ENCODE peak calls at places on chromosomes 5 and 9, in ten cellular contexts. One of them, this sample, is unnamed.

GRCh38 chr5:165913059-165913458 is 2378.4 kb upstream of the WWC1 start:
- DNase-seq in AG09309: no peak
- DNase-seq in fibroblast of lung: no peak
- DNase-seq in IMR-90: no peak
- DNase-seq in sigmoid colon: no peak
- DNase-seq in fibroblast of mammary gland: no peak
- DNase-seq in right lobe of liver: no peak
- DNase-seq in HepG2: no peak
- DNase-seq in AG04450: no peak
- DNase-seq in HCT116: no peak
- DNase-seq in this sample: no peak

GRCh38 chr9:117705386-117705785 is 1.2 kb downstream of the TLR4 start:
- DNase-seq in AG09309: no peak
- DNase-seq in fibroblast of lung: no peak
- DNase-seq in IMR-90: no peak
- DNase-seq in sigmoid colon: no peak
- DNase-seq in fibroblast of mammary gland: no peak
- DNase-seq in right lobe of liver: no peak
- DNase-seq in HepG2: no peak
- DNase-seq in AG04450: no peak
- DNase-seq in HCT116: no peak
- DNase-seq in this sample: no peak

GRCh38 chr5:59484618-59485017 is 408.9 kb downstream of the PDE4D start:
- DNase-seq in AG09309: no peak
- DNase-seq in fibroblast of lung: no peak
- DNase-seq in IMR-90: no peak
- DNase-seq in sigmoid colon: no peak
- DNase-seq in fibroblast of mammary gland: peak; percentile 10
- DNase-seq in right lobe of liver: no peak
- DNase-seq in HepG2: no peak
- DNase-seq in AG04450: no peak
- DNase-seq in HCT116: no peak
- DNase-seq in this sample: no peak

GRCh38 chr5:122192883-122193496 is 63.6 kb downstream of the ZNF474 start:
- DNase-seq in AG09309: no peak
- DNase-seq in fibroblast of lung: peak; percentile 58
- DNase-seq in IMR-90: peak; percentile 79
- DNase-seq in sigmoid colon: no peak
- DNase-seq in fibroblast of mammary gland: peak; percentile 75
- DNase-seq in right lobe of liver: no peak
- DNase-seq in HepG2: peak; percentile 44
- DNase-seq in AG04450: peak; percentile 41
- DNase-seq in HCT116: peak; percentile 46
- DNase-seq in this sample: peak; percentile 52

GRCh38 chr9:121915304-121915625 is 177.8 kb downstream of the TTLL11 start:
- DNase-seq in AG09309: no peak
- DNase-seq in fibroblast of lung: no peak
- DNase-seq in IMR-90: no peak
- DNase-seq in sigmoid colon: no peak
- DNase-seq in fibroblast of mammary gland: no peak
- DNase-seq in right lobe of liver: no peak
- DNase-seq in HepG2: no peak
- DNase-seq in AG04450: no peak
- DNase-seq in HCT116: no peak
- DNase-seq in this sample: no peak

GRCh38 chr9:83154087-83154736 is 91.3 kb upstream of the RASEF start:
- DNase-seq in AG09309: no peak
- DNase-seq in fibroblast of lung: peak; percentile 86
- DNase-seq in IMR-90: peak; percentile 14
- DNase-seq in sigmoid colon: no peak
- DNase-seq in fibroblast of mammary gland: peak; percentile 6
- DNase-seq in right lobe of liver: no peak
- DNase-seq in HepG2: no peak
- DNase-seq in AG04450: no peak
- DNase-seq in HCT116: no peak
- DNase-seq in this sample: no peak

GRCh38 chr9:118577121-118577520 is 792.1 kb downstream of the BRINP1 start:
- DNase-seq in AG09309: no peak
- DNase-seq in fibroblast of lung: peak; percentile 79
- DNase-seq in IMR-90: no peak
- DNase-seq in sigmoid colon: no peak
- DNase-seq in fibroblast of mammary gland: peak; percentile 70
- DNase-seq in right lobe of liver: no peak
- DNase-seq in HepG2: no peak
- DNase-seq in AG04450: no peak
- DNase-seq in HCT116: no peak
- DNase-seq in this sample: no peak

GRCh38 chr9:137052293-137052692 is 1.6 kb downstream of the ENTPD2 start:
- DNase-seq in AG09309: no peak
- DNase-seq in fibroblast of lung: no peak
- DNase-seq in IMR-90: no peak
- DNase-seq in sigmoid colon: no peak
- DNase-seq in fibroblast of mammary gland: no peak
- DNase-seq in right lobe of liver: no peak
- DNase-seq in HepG2: no peak
- DNase-seq in AG04450: no peak
- DNase-seq in HCT116: no peak
- DNase-seq in this sample: no peak

GRCh38 chr9:131218370-131218769 is 57.9 kb downstream of the FAM78A start:
- DNase-seq in AG09309: no peak
- DNase-seq in fibroblast of lung: no peak
- DNase-seq in IMR-90: no peak
- DNase-seq in sigmoid colon: no peak
- DNase-seq in fibroblast of mammary gland: no peak
- DNase-seq in right lobe of liver: no peak
- DNase-seq in HepG2: no peak
- DNase-seq in AG04450: no peak
- DNase-seq in HCT116: no peak
- DNase-seq in this sample: no peak

GRCh38 chr9:22617156-22617555 is 170.5 kb downstream of the DMRTA1 start:
- DNase-seq in AG09309: no peak
- DNase-seq in fibroblast of lung: no peak
- DNase-seq in IMR-90: no peak
- DNase-seq in sigmoid colon: no peak
- DNase-seq in fibroblast of mammary gland: no peak
- DNase-seq in right lobe of liver: no peak
- DNase-seq in HepG2: no peak
- DNase-seq in AG04450: no peak
- DNase-seq in HCT116: no peak
- DNase-seq in this sample: no peak

GRCh38 chr5:173954671-173955605 is 34.0 kb upstream of the C5orf47 start:
- DNase-seq in AG09309: peak; percentile 80
- DNase-seq in fibroblast of lung: peak; percentile 82
- DNase-seq in IMR-90: peak; percentile 95
- DNase-seq in sigmoid colon: peak; percentile 74
- DNase-seq in fibroblast of mammary gland: peak; percentile 56
- DNase-seq in right lobe of liver: no peak
- DNase-seq in HepG2: no peak
- DNase-seq in AG04450: peak; percentile 67
- DNase-seq in HCT116: no peak
- DNase-seq in this sample: no peak

GRCh38 chr9:96129698-96130097 is 172.3 kb downstream of the HSD17B3 start:
- DNase-seq in AG09309: no peak
- DNase-seq in fibroblast of lung: no peak
- DNase-seq in IMR-90: no peak
- DNase-seq in sigmoid colon: no peak
- DNase-seq in fibroblast of mammary gland: no peak
- DNase-seq in right lobe of liver: no peak
- DNase-seq in HepG2: no peak
- DNase-seq in AG04450: no peak
- DNase-seq in HCT116: no peak
- DNase-seq in this sample: no peak

GRCh38 chr5:51181495-51181894 is 201.8 kb upstream of the ISL1 start:
- DNase-seq in AG09309: no peak
- DNase-seq in fibroblast of lung: no peak
- DNase-seq in IMR-90: no peak
- DNase-seq in sigmoid colon: no peak
- DNase-seq in fibroblast of mammary gland: no peak
- DNase-seq in right lobe of liver: no peak
- DNase-seq in HepG2: no peak
- DNase-seq in AG04450: no peak
- DNase-seq in HCT116: no peak
- DNase-seq in this sample: no peak

GRCh38 chr5:181261320-181262085 is 560 bp upstream of the TRIM52 start:
- DNase-seq in AG09309: peak; percentile 17
- DNase-seq in fibroblast of lung: peak; percentile 62
- DNase-seq in IMR-90: peak; percentile 50
- DNase-seq in sigmoid colon: peak; percentile 86
- DNase-seq in fibroblast of mammary gland: peak; percentile 59
- DNase-seq in right lobe of liver: peak; percentile 73
- DNase-seq in HepG2: peak; percentile 61
- DNase-seq in AG04450: no peak
- DNase-seq in HCT116: peak; percentile 48
- DNase-seq in this sample: no peak

GRCh38 chr9:131734781-131735180 is 5.1 kb downstream of the RAPGEF1 start:
- DNase-seq in AG09309: no peak
- DNase-seq in fibroblast of lung: no peak
- DNase-seq in IMR-90: no peak
- DNase-seq in sigmoid colon: no peak
- DNase-seq in fibroblast of mammary gland: no peak
- DNase-seq in right lobe of liver: no peak
- DNase-seq in HepG2: no peak
- DNase-seq in AG04450: no peak
- DNase-seq in HCT116: no peak
- DNase-seq in this sample: no peak

GRCh38 chr5:150622157-150622556 is 18.3 kb upstream of the SYNPO start:
- DNase-seq in AG09309: no peak
- DNase-seq in fibroblast of lung: peak; percentile 92
- DNase-seq in IMR-90: peak; percentile 87
- DNase-seq in sigmoid colon: no peak
- DNase-seq in fibroblast of mammary gland: no peak
- DNase-seq in right lobe of liver: no peak
- DNase-seq in HepG2: no peak
- DNase-seq in AG04450: no peak
- DNase-seq in HCT116: no peak
- DNase-seq in this sample: no peak

GRCh38 chr9:130426883-130427282 is 17.9 kb upstream of the ASS1 start:
- DNase-seq in AG09309: peak; percentile 53
- DNase-seq in fibroblast of lung: peak; percentile 64
- DNase-seq in IMR-90: peak; percentile 35
- DNase-seq in sigmoid colon: no peak
- DNase-seq in fibroblast of mammary gland: peak; percentile 82
- DNase-seq in right lobe of liver: no peak
- DNase-seq in HepG2: no peak
- DNase-seq in AG04450: no peak
- DNase-seq in HCT116: no peak
- DNase-seq in this sample: peak; percentile 64

GRCh38 chr5:128637031-128637430 is 99.0 kb upstream of the FBN2 start:
- DNase-seq in AG09309: peak; percentile 88
- DNase-seq in fibroblast of lung: peak; percentile 67
- DNase-seq in IMR-90: peak; percentile 84
- DNase-seq in sigmoid colon: no peak
- DNase-seq in fibroblast of mammary gland: peak; percentile 95
- DNase-seq in right lobe of liver: no peak
- DNase-seq in HepG2: no peak
- DNase-seq in AG04450: peak; percentile 15
- DNase-seq in HCT116: no peak
- DNase-seq in this sample: no peak

GRCh38 chr9:133023117-133023890 is 7.5 kb upstream of the GTF3C5 start:
- DNase-seq in AG09309: no peak
- DNase-seq in fibroblast of lung: no peak
- DNase-seq in IMR-90: no peak
- DNase-seq in sigmoid colon: no peak
- DNase-seq in fibroblast of mammary gland: no peak
- DNase-seq in right lobe of liver: no peak
- DNase-seq in HepG2: no peak
- DNase-seq in AG04450: no peak
- DNase-seq in HCT116: no peak
- DNase-seq in this sample: no peak
- H3K4me3 ChIP-seq in AG09309: no peak overlapping the region
- H3K4me3 ChIP-seq in fibroblast of lung: no peak overlapping the region
- H3K4me3 ChIP-seq in IMR-90: no peak overlapping the region
- H3K4me3 ChIP-seq in sigmoid colon: no peak overlapping the region
- H3K4me3 ChIP-seq in fibroblast of mammary gland: no peak overlapping the region
- H3K4me3 ChIP-seq in right lobe of liver: no peak overlapping the region
- H3K4me3 ChIP-seq in HepG2: peak overlapping the region; percentile 23
- H3K4me3 ChIP-seq in AG04450: no peak overlapping the region
- H3K4me3 ChIP-seq in HCT116: no peak overlapping the region
- H3K4me3 ChIP-seq in this sample: no peak overlapping the region

DNA sequence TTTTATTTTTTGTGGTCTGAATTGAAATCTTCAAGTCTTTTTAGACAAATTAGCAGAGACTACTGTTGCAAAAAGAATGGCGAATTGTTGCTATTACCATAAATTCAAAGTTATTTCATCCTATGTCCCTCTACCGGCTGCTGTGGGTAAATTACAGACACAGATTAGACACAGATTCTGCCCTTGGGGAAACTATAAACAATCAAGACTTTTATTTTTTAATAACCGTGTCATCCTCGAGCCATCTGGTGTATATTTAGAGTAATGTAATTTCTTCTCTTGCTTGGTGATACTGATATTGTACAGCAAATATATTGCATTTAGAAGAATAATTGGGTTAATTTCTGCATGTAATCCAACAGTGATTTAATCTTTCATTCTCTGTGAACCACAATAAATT is 228.0 kb upstream of the ADAMTSL1 start:
- DNase-seq in AG09309: no peak
- DNase-seq in fibroblast of lung: no peak
- DNase-seq in IMR-90: peak; percentile 27
- DNase-seq in sigmoid colon: no peak
- DNase-seq in fibroblast of mammary gland: no peak
- DNase-seq in right lobe of liver: no peak
- DNase-seq in HepG2: no peak
- DNase-seq in AG04450: no peak
- DNase-seq in HCT116: no peak
- DNase-seq in this sample: no peak
- TF ChIP-seq CTCF in AG09309: peak; percentile 37
- TF ChIP-seq CTCF in fibroblast of lung: peak; percentile 62
- TF ChIP-seq CTCF in IMR-90: peak; percentile 43
- TF ChIP-seq CTCF in sigmoid colon: no peak
- TF ChIP-seq CTCF in fibroblast of mammary gland: peak; percentile 44
- TF ChIP-seq CTCF in right lobe of liver: no peak
- TF ChIP-seq CTCF in HepG2: no peak
- TF ChIP-seq CTCF in AG04450: peak; percentile 56
- TF ChIP-seq CTCF in HCT116: no peak
- TF ChIP-seq CTCF in this sample: peak; percentile 45

DNA sequence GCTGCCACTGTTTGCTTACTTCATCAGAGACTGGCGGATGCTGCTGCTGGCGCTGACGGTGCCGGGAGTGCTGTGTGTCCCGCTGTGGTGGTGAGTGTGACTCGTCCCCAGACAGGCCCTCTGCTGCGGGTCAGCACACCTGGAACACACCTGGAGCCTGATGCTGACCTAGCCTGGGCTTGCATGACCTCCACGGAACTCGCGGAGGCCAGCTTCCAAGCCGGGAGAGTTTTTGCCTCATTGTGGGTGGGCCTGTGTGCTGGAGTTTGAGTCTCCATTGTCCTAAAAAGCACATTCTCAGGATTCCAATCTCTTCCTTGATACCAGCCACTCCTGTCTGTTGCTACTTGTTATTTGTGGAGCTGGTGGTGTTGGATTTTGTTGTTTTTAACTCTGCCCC is 28.1 kb downstream of the SLC22A4 start:
- DNase-seq in AG09309: no peak
- DNase-seq in fibroblast of lung: no peak
- DNase-seq in IMR-90: no peak
- DNase-seq in sigmoid colon: no peak
- DNase-seq in fibroblast of mammary gland: no peak
- DNase-seq in right lobe of liver: no peak
- DNase-seq in HepG2: no peak
- DNase-seq in AG04450: no peak
- DNase-seq in HCT116: no peak
- DNase-seq in this sample: no peak
- H3K4me3 ChIP-seq in AG09309: no peak overlapping the region
- H3K4me3 ChIP-seq in fibroblast of lung: no peak overlapping the region
- H3K4me3 ChIP-seq in IMR-90: no peak overlapping the region
- H3K4me3 ChIP-seq in sigmoid colon: no peak overlapping the region
- H3K4me3 ChIP-seq in fibroblast of mammary gland: no peak overlapping the region
- H3K4me3 ChIP-seq in right lobe of liver: no peak overlapping the region
- H3K4me3 ChIP-seq in HepG2: no peak overlapping the region
- H3K4me3 ChIP-seq in AG04450: no peak overlapping the region
- H3K4me3 ChIP-seq in HCT116: no peak overlapping the region
- H3K4me3 ChIP-seq in this sample: no peak overlapping the region

GRCh38 chr9:34519321-34520020 is 3.3 kb downstream of the ENHO start:
- DNase-seq in AG09309: no peak
- DNase-seq in fibroblast of lung: no peak
- DNase-seq in IMR-90: no peak
- DNase-seq in sigmoid colon: peak; percentile 33
- DNase-seq in fibroblast of mammary gland: no peak
- DNase-seq in right lobe of liver: no peak
- DNase-seq in HepG2: no peak
- DNase-seq in AG04450: no peak
- DNase-seq in HCT116: no peak
- DNase-seq in this sample: no peak
- TF ChIP-seq CTCF in AG09309: no peak
- TF ChIP-seq CTCF in fibroblast of lung: no peak
- TF ChIP-seq CTCF in IMR-90: no peak
- TF ChIP-seq CTCF in sigmoid colon: no peak
- TF ChIP-seq CTCF in fibroblast of mammary gland: no peak
- TF ChIP-seq CTCF in right lobe of liver: peak; percentile 42
- TF ChIP-seq CTCF in HepG2: no peak
- TF ChIP-seq CTCF in AG04450: no peak
- TF ChIP-seq CTCF in HCT116: peak; percentile 32
- TF ChIP-seq CTCF in this sample: no peak